ENCODE peak calls at places on chromosome 22, in four cellular contexts. O is naive thymus-derived CD4-positive, alpha-beta T cell; S is left ventricle myocardium inferior; N is gastrocnemius medialis. X is an unnamed sample.

GRCh38 chr22:31866918-31867317 is 77.4 kb upstream of the YWHAH start:
- DNase-seq in O (no peak), S (no peak), N (no peak), X (no peak)

GRCh38 chr22:30694638-30695350 is at the start of gene OSBP2:
- DNase-seq in O (peak; percentile 23), S (peak; percentile 27), N (no peak), X (peak; percentile 91)

GRCh38 chr22:24772493-24773220 is 1.9 kb downstream of the PIWIL3 start:
- DNase-seq in O (no peak), S (no peak), N (no peak), X (peak; percentile 87)

GRCh38 chr22:32987081-32987631 is 71.0 kb downstream of the SYN3 start:
- DNase-seq in O (no peak), S (no peak), N (no peak), X (peak; percentile 55)

GRCh38 chr22:19961201-19961580 is 19.6 kb upstream of the TXNRD2 start:
- DNase-seq in O (no peak), S (no peak), N (no peak), X (no peak)

GRCh38 chr22:26697151-26697550 is 39.8 kb downstream of the MIAT start:
- DNase-seq in O (no peak), S (no peak), N (no peak), X (no peak)

GRCh38 chr22:20750461-20751184 is 23.3 kb upstream of the SERPIND1 start:
- DNase-seq in O (no peak), S (peak; percentile 47), N (peak; percentile 78), X (no peak)

GRCh38 chr22:21963286-21963685 is 10.6 kb upstream of the PPM1F start:
- DNase-seq in O (no peak), S (no peak), N (no peak), X (no peak)

GRCh38 chr22:22450343-22450839 is 58.2 kb downstream of the ZNF280B start:
- DNase-seq in O (no peak), S (no peak), N (peak; percentile 2), X (no peak)

GRCh38 chr22:42439821-42440674 is 7.8 kb upstream of the NFAM1 start:
- DNase-seq in O (no peak), S (no peak), N (no peak), X (peak; percentile 60)
- H3K4me3 ChIP-seq in O (no peak overlapping the region), S (no peak overlapping the region), N (no peak overlapping the region), X (no peak overlapping the region)

DNA sequence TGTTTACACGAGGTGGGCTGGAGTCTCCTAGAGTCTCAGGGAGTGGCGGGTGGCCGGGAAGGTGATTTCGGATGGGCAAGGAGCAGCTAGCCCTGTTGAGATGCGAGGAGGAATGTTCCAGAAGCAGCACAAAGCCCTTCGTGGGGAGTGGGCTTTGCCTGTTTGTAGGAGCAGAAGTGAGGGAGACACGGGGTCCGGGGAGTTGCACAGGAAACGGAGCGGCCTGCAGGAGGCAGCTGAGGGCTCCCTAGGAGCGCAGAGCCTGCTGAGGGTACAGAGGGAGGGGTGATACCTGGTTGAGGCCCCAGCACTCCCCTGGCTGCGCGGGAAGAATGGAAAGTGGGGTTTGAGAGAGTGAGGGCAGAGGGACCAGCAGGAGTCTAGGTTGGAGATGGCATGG is 847.2 kb downstream of the TBC1D22A start:
- DNase-seq in O (no peak), S (no peak), N (no peak), X (no peak)
- H3K36me3 ChIP-seq in O (no peaks in the 10 kb centered on the region), S (no peaks in the 10 kb centered on the region), N (no peaks in the 10 kb centered on the region), X (no peaks in the 10 kb centered on the region)

DNA sequence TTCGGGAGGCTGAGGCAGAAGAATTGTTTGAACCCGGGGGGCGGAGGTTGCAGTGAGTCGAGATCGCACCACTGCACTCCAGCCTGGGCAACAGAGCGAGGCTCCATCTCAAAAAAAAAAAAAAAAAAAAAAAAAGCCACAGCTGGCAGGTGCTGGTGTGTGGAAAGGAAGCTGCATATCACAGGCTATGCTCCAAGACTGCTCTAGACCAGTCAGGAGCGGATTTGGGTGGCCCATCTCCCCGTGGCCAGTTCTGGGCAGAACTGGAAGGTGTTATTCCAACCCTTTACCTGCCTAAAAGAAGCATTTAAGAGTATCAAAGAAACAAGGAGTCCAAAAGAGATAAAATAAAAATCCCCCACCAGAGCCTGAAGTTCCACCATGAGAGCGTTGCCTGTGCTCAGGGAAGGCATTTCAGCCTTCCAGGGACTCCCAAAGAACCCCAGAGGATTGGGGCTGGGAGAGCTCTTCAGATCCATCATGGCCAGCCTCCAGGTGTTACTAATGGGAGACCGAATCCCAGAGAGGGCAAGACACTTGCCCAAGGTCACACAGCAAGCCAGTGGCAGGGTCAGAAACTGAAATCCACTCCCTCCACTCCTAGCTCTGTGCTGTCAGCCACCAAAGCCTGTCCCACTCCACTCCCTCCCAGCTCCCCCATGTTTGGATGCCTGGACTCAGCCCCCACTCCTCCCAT is 14.3 kb downstream of the MFNG start:
- DNase-seq in O (no peak), S (no peak), N (no peak), X (no peak)
- H3K27me3 ChIP-seq in O (no peaks in the 10 kb centered on the region), S (peaks cover 66% of the 10 kb centered on the region), N (peaks cover 3% of the 10 kb centered on the region), X (no peaks in the 10 kb centered on the region)

GRCh38 chr22:42301072-42301741 is 30.8 kb upstream of the TCF20 start:
- DNase-seq in O (no peak), S (no peak), N (no peak), X (no peak)

GRCh38 chr22:42304021-42304790 is 33.8 kb upstream of the TCF20 start:
- DNase-seq in O (no peak), S (no peak), N (no peak), X (peak; percentile 71)

GRCh38 chr22:42305967-42306366 is 35.5 kb upstream of the TCF20 start:
- DNase-seq in O (no peak), S (no peak), N (no peak), X (peak; percentile 67)

GRCh38 chr22:42301742-42302102 is 31.3 kb upstream of the TCF20 start:
- DNase-seq in O (no peak), S (no peak), N (no peak), X (no peak)

DNA sequence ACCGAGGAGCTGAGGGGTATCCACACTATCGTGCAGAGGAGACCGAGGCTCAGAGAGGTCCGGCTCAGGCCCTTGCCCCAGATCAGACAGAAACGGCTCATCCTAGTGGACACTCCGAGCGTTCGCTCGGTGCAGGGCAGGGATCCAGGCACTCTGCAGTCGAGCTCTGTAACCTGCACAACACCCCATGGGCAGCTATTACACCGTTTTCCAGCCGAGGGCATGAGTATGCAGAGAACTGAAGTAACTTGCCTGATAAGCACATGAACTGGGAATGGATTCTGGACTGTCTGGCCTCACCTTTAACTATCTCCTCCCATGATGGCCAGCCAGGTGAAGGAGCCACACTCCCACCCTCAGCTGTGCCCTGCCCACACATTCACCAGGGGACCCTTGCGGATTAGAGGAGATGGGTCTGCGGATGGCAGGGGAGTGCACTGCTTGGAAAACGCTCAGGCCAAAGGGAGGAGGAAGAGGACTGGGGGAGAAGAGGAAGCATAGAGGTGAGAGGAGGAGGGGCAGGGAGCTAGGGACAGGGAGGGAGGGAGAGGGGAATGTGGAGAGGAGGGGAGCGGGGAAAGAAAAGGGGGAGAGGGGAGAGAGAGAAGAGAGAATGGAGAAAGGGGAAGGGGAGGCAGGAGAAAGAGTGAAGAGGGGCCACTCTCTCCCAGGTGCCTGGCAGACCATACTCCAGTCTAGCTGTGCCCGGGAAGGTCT is 33.0 kb upstream of the TCF20 start:
- DNase-seq in O (no peak), S (no peak), N (no peak), X (peak; percentile 78)
- H3K4me3 ChIP-seq in O (no peak overlapping the region), S (no peak overlapping the region), N (no peak overlapping the region), X (peak overlapping the region; percentile 34)

X was measured in H7.